ENCODE peak calls at places on chromosomes 5 and 9, in four cellular contexts. X is cardiac muscle cell, J is right atrium auricular region, T is brain microvascular endothelial cell. U is an unnamed sample.

GRCh38 chr5:93510626-93511420 is 70.2 kb downstream of the NR2F1-AS1 start:
- DNase-seq in X (no peak), J (no peak), T (no peak), U (no peak)

GRCh38 chr9:83281306-83282255 is 218.6 kb upstream of the RASEF start:
- DNase-seq in X (peak; percentile 62), J (no peak), T (peak; percentile 30), U (no peak)

GRCh38 chr5:172502410-172502809 is 48.1 kb upstream of the SH3PXD2B start:
- DNase-seq in X (no peak), J (peak; percentile 57), T (no peak), U (no peak)

GRCh38 chr5:13470256-13470655 is 474.2 kb downstream of the DNAH5 start:
- DNase-seq in X (no peak), J (no peak), T (no peak), U (no peak)

GRCh38 chr5:178895615-178896571 is at the start of gene ZFP2:
- DNase-seq in X (peak; percentile 69), J (no peak), T (peak; percentile 46), U (peak; percentile 89)

GRCh38 chr5:38556599-38557308 is at the start of gene LIFR:
- DNase-seq in X (peak; percentile 92), J (peak; percentile 68), T (peak; percentile 69), U (peak; percentile 87)

GRCh38 chr5:133108481-133108921 is 56.7 kb downstream of the HSPA4 start:
- DNase-seq in X (no peak), J (no peak), T (no peak), U (no peak)

GRCh38 chr5:144150996-144151395 is 19.5 kb downstream of the YIPF5 start:
- DNase-seq in X (no peak), J (no peak), T (peak; percentile 29), U (no peak)

GRCh38 chr5:35339006-35339405 is 108.7 kb upstream of the PRLR start:
- DNase-seq in X (no peak), J (no peak), T (no peak), U (no peak)

GRCh38 chr9:36040271-36040925 is 3.7 kb downstream of the RECK start:
- DNase-seq in X (peak; percentile 44), J (no peak), T (no peak), U (no peak)

GRCh38 chr5:133966090-133966489 is 2.3 kb downstream of the C5orf15 start:
- DNase-seq in X (no peak), J (no peak), T (no peak), U (no peak)

GRCh38 chr5:150734579-150735384 is 24.0 kb downstream of the DCTN4 start:
- DNase-seq in X (no peak), J (peak; percentile 72), T (no peak), U (peak; percentile 13)

GRCh38 chr5:1781726-1782384 is 17.8 kb downstream of the MRPL36 start:
- DNase-seq in X (no peak), J (no peak), T (no peak), U (no peak)
- H3K4me3 ChIP-seq in X (no peak overlapping the region), J (no peak overlapping the region), T (no peak overlapping the region), U (no peak overlapping the region)

GRCh38 chr5:119302916-119303897 is 52.6 kb upstream of the TNFAIP8 start:
- DNase-seq in X (peak; percentile 96), J (no peak), T (peak; percentile 93), U (no peak)
- H3K4me3 ChIP-seq in X (no peak overlapping the region), J (no peak overlapping the region), T (no peak overlapping the region), U (no peak overlapping the region)

GRCh38 chr9:85685081-85685480 is 56.7 kb downstream of the AGTPBP1 start:
- DNase-seq in X (no peak), J (no peak), T (no peak), U (no peak)

DNA sequence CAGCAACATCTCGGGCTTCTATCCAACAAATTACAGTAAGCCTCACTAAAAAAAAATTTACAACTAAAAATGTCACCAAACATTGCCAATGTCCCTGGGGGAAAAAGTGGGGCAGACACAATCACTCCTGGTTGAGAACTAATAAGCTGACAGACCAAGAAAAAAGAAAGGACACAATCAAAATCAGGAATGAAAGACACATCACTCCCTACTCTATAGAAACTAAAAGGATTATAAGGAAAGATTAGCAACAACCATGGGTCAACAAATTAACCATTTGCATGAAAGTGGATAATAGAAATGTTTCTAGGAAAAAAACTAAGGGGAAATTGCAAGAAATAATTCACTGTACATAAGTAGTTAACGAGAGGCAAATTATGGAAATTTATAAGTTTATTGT is 53.4 kb downstream of the AGTPBP1 start:
- DNase-seq in X (no peak), J (no peak), T (no peak), U (no peak)
- H3K4me3 ChIP-seq in X (no peak overlapping the region), J (no peak overlapping the region), T (no peak overlapping the region), U (no peak overlapping the region)

GRCh38 chr9:129968690-129969485 is 74.1 kb downstream of the FNBP1 start:
- DNase-seq in X (peak; percentile 85), J (no peak), T (peak; percentile 21), U (no peak)
- H3K4me3 ChIP-seq in X (no peak overlapping the region), J (no peak overlapping the region), T (no peak overlapping the region), U (no peak overlapping the region)

GRCh38 chr9:70403618-70404025 is 10.8 kb downstream of the KLF9 start:
- DNase-seq in X (peak; percentile 36), J (no peak), T (no peak), U (no peak)

GRCh38 chr9:70400107-70400892 is 14.2 kb downstream of the KLF9 start:
- DNase-seq in X (no peak), J (no peak), T (no peak), U (no peak)

GRCh38 chr9:70404261-70404660 is 10.2 kb downstream of the KLF9 start:
- DNase-seq in X (no peak), J (no peak), T (no peak), U (no peak)

GRCh38 chr9:70403166-70403565 is 11.3 kb downstream of the KLF9 start:
- DNase-seq in X (no peak), J (peak; percentile 57), T (no peak), U (no peak)

GRCh38 chr9:70402213-70402612 is 12.2 kb downstream of the KLF9 start:
- DNase-seq in X (no peak), J (no peak), T (no peak), U (no peak)
- H3K4me3 ChIP-seq in X (no peak overlapping the region), J (no peak overlapping the region), T (no peak overlapping the region), U (no peak overlapping the region)

GRCh38 chr9:84782228-84782866 is 112.8 kb downstream of the NTRK2 start:
- DNase-seq in X (peak; percentile 45), J (peak; percentile 59), T (peak; percentile 60), U (no peak)
- H3K4me3 ChIP-seq in X (no peak overlapping the region), J (no peak overlapping the region), T (no peak overlapping the region), U (no peak overlapping the region)

GRCh38 chr9:92948032-92948534 is 760 bp downstream of the FGD3 start:
- DNase-seq in X (no peak), J (no peak), T (no peak), U (no peak)

GRCh38 chr9:92949266-92949982 is 2.1 kb downstream of the FGD3 start:
- DNase-seq in X (no peak), J (no peak), T (no peak), U (no peak)

GRCh38 chr9:92945796-92946195 is 1.5 kb upstream of the FGD3 start:
- DNase-seq in X (no peak), J (no peak), T (no peak), U (no peak)

GRCh38 chr9:92948632-92949031 is 1.3 kb downstream of the FGD3 start:
- DNase-seq in X (no peak), J (no peak), T (no peak), U (no peak)

DNA sequence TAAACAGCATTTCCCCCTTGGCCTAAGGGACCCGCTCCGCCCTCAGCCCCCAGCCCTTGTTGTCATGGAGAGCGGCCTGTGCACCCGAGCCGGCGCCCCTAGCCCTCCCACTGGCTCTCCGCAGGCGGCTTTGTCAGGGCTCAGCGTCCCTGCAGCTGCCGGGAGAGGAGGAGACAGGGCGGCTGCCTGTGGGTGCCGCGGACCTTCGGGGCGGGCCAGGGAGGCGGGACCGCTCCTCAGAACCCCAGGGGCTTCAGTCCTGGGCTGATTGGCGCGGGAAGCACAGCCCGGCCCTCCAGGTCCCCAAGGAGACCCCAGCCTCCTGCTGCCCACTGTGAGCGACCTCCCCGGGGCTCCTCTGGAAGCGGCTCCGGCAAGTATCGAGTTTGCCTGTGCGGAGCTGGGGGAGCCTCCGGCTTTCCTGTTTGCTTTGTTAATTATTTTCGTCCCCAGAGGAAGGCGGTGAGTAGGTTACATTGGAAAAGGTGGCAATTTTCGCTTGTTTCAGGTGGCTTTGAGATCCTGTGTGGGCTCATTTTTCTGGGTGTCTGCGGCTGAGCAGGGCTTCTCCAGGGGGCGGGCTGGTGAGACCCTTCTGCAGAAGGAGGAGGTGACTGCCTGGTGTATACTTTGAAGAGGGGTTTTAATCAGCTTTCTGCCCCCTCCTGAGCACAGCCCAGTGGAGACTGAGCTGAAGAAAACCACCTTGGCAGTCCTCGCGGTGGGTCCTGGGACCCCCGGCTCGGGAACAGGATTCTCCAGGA is at the start of gene FGD3:
- DNase-seq in X (peak; percentile 31), J (no peak), T (no peak), U (peak; percentile 46)
- H3K4me3 ChIP-seq in X (peak within 1 kb of the TSS; percentile 16), J (peak within 1 kb of the TSS; percentile 41), T (peak within 1 kb of the TSS; percentile 45), U (peak within 1 kb of the TSS; percentile 66)

GRCh38 chr5:141051526-141051876 is 327 bp downstream of the PCDHB1 start:
- DNase-seq in X (no peak), J (no peak), T (no peak), U (peak; percentile 70)

GRCh38 chr5:141050622-141051525 is at the start of gene PCDHB1:
- DNase-seq in X (no peak), J (no peak), T (no peak), U (peak; percentile 73)
- H3K4me3 ChIP-seq in X (peak within 1 kb of the TSS; percentile 36), J (peak within 1 kb of the TSS; percentile 23), T (no peak within 1 kb of the TSS), U (peak within 1 kb of the TSS; percentile 51)